ENCODE peak calls at places on chromosomes 16 and 17, in nine cellular contexts. C, B, P, M, N, Q, J, E and U are unnamed samples.
A peak's percentile ranks its signal among the peaks of the same experiment; 100 is the strongest.

GRCh38 chr16:2511128-2511785 is 2.5 kb upstream of the ATP6V0C start:
- DNase-seq in J (no peak), P (peak; percentile 65), E (no peak), N (no peak), B (peak; percentile 57), M (peak; percentile 70), Q (peak; percentile 92), C (peak; percentile 51), U (peak; percentile 68)

GRCh38 chr17:17076066-17076465 is 33.8 kb downstream of the MPRIP start:
- DNase-seq in N (no peak), J (no peak), Q (no peak), B (no peak), M (no peak), P (no peak), C (no peak), E (no peak), U (no peak)

GRCh38 chr16:11328172-11329079 is 16.8 kb upstream of the RMI2 start:
- DNase-seq in C (peak; percentile 77), P (peak; percentile 97), E (peak; percentile 28), M (peak; percentile 60), N (peak; percentile 93), Q (peak; percentile 91), J (peak; percentile 47), B (peak; percentile 91), U (peak; percentile 72)

GRCh38 chr17:34167359-34167758 is 87.7 kb upstream of the CCL2 start:
- DNase-seq in M (no peak), B (no peak), P (no peak), C (no peak), N (no peak), E (no peak), Q (no peak), J (no peak), U (no peak)

GRCh38 chr17:46035112-46035818 is 36.2 kb downstream of the STH start:
- DNase-seq in N (peak; percentile 64), C (no peak), J (no peak), B (no peak), M (no peak), Q (no peak), P (no peak), E (no peak), U (no peak)

GRCh38 chr17:36188891-36189306 is 7.7 kb downstream of the CCL3L1 start:
- DNase-seq in B (no peak), N (peak; percentile 62), M (no peak), C (no peak), Q (no peak), E (no peak), P (no peak), J (no peak), U (peak; percentile 98)

GRCh38 chr17:67995568-67996191 is 589 bp downstream of the C17orf58 start:
- DNase-seq in N (peak; percentile 10), P (peak; percentile 7), E (no peak), B (no peak), J (no peak), C (no peak), Q (peak; percentile 31), M (peak; percentile 36), U (no peak)

GRCh38 chr17:81510798-81511549 is 1.6 kb downstream of the ACTG1 start:
- DNase-seq in C (no peak), B (no peak), N (peak; percentile 10), E (no peak), Q (no peak), M (no peak), P (peak; percentile 49), J (no peak), U (no peak)

GRCh38 chr16:56753410-56753809 is 23.5 kb downstream of the NUP93 start:
- DNase-seq in C (no peak), M (no peak), P (peak; percentile 50), E (no peak), N (no peak), Q (no peak), B (no peak), J (no peak), U (no peak)

GRCh38 chr17:55149485-55149884 is 115.3 kb upstream of the HLF start:
- DNase-seq in J (no peak), B (no peak), E (no peak), Q (no peak), M (no peak), N (no peak), C (no peak), P (no peak), U (no peak)

GRCh38 chr16:11082860-11083388 is 138.6 kb downstream of the CLEC16A start:
- DNase-seq in N (no peak), P (no peak), J (no peak), C (no peak), M (no peak), E (no peak), B (no peak), Q (no peak), U (no peak)

DNA sequence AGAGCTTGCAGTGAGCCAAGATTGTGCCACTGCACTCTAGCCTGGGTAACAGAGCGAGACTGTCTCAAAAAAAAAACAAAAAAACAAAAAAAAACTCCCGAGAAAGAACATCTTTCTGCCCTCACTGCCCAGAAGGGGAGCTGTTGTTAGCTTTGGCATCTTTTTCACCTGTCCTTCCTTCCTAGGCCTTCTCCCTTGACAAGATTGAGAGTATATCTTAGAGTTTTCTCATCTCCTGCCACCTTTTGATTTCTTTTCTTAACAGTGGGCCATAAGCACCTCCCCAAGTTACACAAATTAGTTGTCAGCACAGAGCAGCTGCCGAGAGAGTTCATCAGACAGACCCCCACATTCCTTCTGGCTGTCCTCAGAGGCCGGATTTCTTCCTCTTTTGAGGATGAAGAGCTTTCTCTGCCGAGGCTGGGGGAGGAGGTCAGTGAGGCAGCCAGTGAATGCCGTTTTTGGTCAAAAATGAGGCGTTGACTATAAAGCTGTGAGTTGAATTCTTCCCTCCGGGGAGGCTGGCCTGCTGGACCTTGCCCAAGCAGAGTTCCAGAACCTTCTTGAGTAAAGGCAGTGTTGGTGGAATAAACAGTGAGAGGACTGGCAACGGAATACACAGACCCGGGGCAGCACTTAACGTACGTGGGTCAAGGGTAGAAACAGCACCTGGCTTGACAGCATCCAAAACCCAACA is 127.0 kb downstream of the ABCC6 start:
- DNase-seq in N (no peak), J (no peak), C (peak; percentile 34), M (peak; percentile 27), B (peak; percentile 43), Q (peak; percentile 86), E (no peak), P (peak; percentile 67), U (no peak)
- TF ChIP-seq CTCF in N (no peak), J (no peak), C (no peak), M (no peak), B (peak; percentile 46), Q (peak; percentile 24), E (no peak), P (peak; percentile 51), U (no peak)

DNA sequence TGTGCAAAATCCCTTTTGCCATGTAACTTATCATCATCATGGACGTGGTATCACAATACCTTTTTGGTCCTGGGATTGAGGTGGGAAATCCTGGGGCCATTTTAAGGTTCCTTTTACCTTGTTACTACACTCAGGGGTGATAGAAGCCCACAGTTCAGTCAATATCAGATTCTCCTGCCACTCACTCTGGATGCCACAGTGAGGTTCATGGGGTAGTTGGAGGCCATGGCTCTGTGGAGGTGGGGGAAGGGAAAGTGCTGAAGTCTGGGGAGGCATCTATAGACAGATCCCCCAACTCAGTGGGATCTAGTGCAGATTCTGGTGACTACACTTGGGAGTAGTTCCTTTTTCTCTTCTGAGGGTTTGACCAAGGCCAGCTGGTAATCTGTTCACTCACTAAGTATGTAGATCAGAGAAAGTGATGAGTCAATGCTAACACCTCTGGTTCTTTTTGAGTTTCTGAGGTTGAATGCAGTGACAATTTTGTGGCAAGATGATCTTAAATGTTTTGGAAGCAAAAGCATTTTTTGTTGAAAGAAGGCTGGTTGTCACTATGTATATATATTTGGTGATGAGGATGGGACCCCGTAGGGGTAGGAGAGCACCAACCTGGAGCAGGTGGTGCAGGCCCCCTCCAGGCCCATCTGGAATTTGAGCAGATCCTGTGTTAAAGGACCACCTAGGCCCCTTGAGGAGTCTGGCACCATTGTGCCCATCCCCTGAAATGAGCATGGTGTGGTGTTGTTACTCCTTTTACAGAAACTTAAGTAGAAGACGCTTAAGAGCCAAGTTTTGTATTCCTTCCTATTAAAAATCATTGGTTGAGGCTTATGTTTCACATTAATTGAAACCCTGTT is 18.8 kb upstream of the IRF8 start:
- DNase-seq in C (no peak), B (peak; percentile 8), N (no peak), E (no peak), M (no peak), P (no peak), Q (no peak), J (no peak), U (no peak)
- TF ChIP-seq CTCF in C (no peak), B (no peak), N (no peak), E (no peak), M (no peak), P (no peak), Q (no peak), J (no peak), U (no peak)

DNA sequence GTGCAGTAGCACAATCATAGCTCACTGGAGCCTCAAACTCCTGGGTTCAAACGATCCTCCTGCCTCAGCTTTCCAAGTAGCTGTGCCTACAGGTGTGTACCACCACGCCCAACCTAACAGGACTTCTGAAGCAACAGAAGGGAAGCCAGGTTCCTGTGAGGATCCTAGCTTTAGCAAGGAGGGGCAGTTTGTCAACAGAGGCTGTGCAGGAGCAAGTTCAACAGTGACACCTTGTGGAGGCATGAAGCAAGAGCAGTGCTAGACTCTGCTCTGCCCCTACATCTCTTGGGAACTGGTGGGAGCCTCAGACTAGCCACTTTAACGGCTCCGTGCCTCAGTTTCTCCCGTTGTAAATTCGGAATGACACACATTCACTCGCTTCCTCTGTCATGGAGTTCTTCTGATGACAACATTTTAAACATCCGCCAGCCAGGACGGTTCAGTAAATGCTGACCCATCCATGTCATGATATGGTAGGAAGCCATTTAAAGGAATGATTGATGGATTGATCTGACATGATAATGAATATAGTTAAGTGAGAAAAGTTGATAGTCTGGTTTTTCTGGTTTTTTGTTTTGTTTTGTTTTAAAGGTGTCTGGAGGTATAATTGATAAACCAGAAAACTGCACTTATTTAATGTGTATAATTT is 218.7 kb downstream of the MRTFB start:
- DNase-seq in J (no peak), Q (no peak), N (peak; percentile 46), C (no peak), B (no peak), P (no peak), E (no peak), M (no peak), U (no peak)
- TF ChIP-seq CTCF in J (peak; percentile 34), Q (no peak), N (peak; percentile 72), C (no peak), B (peak; percentile 27), P (peak; percentile 44), E (no peak), M (peak; percentile 22), U (peak; percentile 34)

GRCh38 chr17:75516255-75516618 is at the start of gene TSEN54:
- DNase-seq in J (peak; percentile 93), P (peak; percentile 80), B (peak; percentile 89), N (peak; percentile 93), Q (peak; percentile 92), M (peak; percentile 95), E (peak; percentile 30), C (peak; percentile 95), U (peak; percentile 86)

GRCh38 chr17:75515523-75516254 is at the start of gene CASKIN2:
- DNase-seq in Q (peak; percentile 97), C (peak; percentile 95), E (peak; percentile 41), P (peak; percentile 85), N (peak; percentile 86), M (peak; percentile 97), B (peak; percentile 89), J (peak; percentile 49), U (no peak)

GRCh38 chr17:75518201-75518600 is 1.9 kb downstream of the TSEN54 start:
- DNase-seq in B (no peak), C (no peak), J (peak; percentile 21), E (no peak), N (no peak), Q (no peak), M (no peak), P (no peak), U (no peak)

GRCh38 chr17:75516619-75517276 is 420 bp downstream of the TSEN54 start:
- DNase-seq in P (peak; percentile 25), J (no peak), M (no peak), E (no peak), Q (peak; percentile 36), C (peak; percentile 38), B (peak; percentile 22), N (peak; percentile 23), U (no peak)

GRCh38 chr17:75517277-75517865 is 1.0 kb downstream of the TSEN54 start:
- DNase-seq in J (no peak), E (no peak), P (no peak), C (no peak), N (peak; percentile 36), M (no peak), B (no peak), Q (peak; percentile 15), U (no peak)
- TF ChIP-seq CTCF in J (peak; percentile 14), E (no peak), P (peak; percentile 18), C (no peak), N (peak; percentile 40), M (no peak), B (no peak), Q (no peak), U (no peak)